ENCODE peak calls at places on chromosomes 11 and 22, in five cellular contexts. Q is A673, G is lower lobe of right lung, V is pancreas, R is cardiac septum. E is an unnamed sample.

GRCh38 chr11:73243093-73243485 is 25.0 kb downstream of the P2RY2 start:
- DNase-seq in V (no peak), G (no peak), Q (no peak), R (no peak), E (peak)

GRCh38 chr22:37229012-37229804 is 14.9 kb downstream of the RAC2 start:
- DNase-seq in Q (no peak), G (no peak), R (no peak), V (no peak), E (no peak)

GRCh38 chr11:78138694-78139421 is 568 bp downstream of the ALG8 start:
- DNase-seq in V (no peak), Q (peak), R (no peak), G (no peak), E (no peak)

GRCh38 chr11:101127699-101128570 is 1.7 kb downstream of the PGR start:
- DNase-seq in G (peak), Q (peak), R (no peak), V (peak), E (no peak)

GRCh38 chr22:23692598-23693291 is 1.9 kb downstream of the RGL4 start:
- DNase-seq in R (peak), V (peak), G (no peak), Q (no peak), E (no peak)

GRCh38 chr11:19644316-19644715 is 68.3 kb upstream of the NAV2 start:
- DNase-seq in R (no peak), G (no peak), V (no peak), Q (no peak), E (no peak)

GRCh38 chr11:50214376-50214775 is 181.7 kb downstream of the OR4C45 start:
- DNase-seq in R (peak), Q (no peak), V (no peak), G (no peak), E (no peak)

GRCh38 chr11:29024386-29024785 is 916.2 kb downstream of the METTL15 start:
- DNase-seq in R (no peak), G (no peak), Q (no peak), V (no peak), E (peak)

GRCh38 chr11:126748097-126748756 is 252.3 kb downstream of the KIRREL3 start:
- DNase-seq in Q (no peak), R (no peak), G (peak), V (no peak), E (no peak)

GRCh38 chr11:23509821-23510220 is 649.5 kb upstream of the CCDC179 start:
- DNase-seq in R (no peak), Q (peak), V (no peak), G (no peak), E (no peak)

GRCh38 chr11:28773606-28774005 is 665.4 kb downstream of the METTL15 start:
- DNase-seq in R (no peak), Q (no peak), V (no peak), G (no peak), E (no peak)

GRCh38 chr22:37244922-37245722 is 1.1 kb upstream of the RAC2 start:
- DNase-seq in Q (no peak), G (peak), V (no peak), R (peak), E (no peak)

E was measured in posterior cingulate gyrus.